ENCODE peak calls at places on chromosomes 7 and 10, in seven cellular contexts. One of them, this sample, is unnamed.

GRCh38 chr10:62911210-62911963 is 95.2 kb upstream of the EGR2 start:
- DNase-seq in GM19239: no peak
- DNase-seq in adipocyte: no peak
- DNase-seq in epithelial cell of esophagus: no peak
- DNase-seq in activated effector memory CD4-positive, alpha-beta T cell treated with anti-CD3 and anti-CD28 coated beads, Interleukin-2, amount 50 U/mL, for 16 hours: no peak
- DNase-seq in GM03348: no peak
- DNase-seq in SK-N-DZ: no peak
- DNase-seq in this sample: no peak

GRCh38 chr10:35754489-35754888 is 112.4 kb upstream of the FZD8 start:
- DNase-seq in SK-N-DZ: no peak
- DNase-seq in activated effector memory CD4-positive, alpha-beta T cell treated with anti-CD3 and anti-CD28 coated beads, Interleukin-2, amount 50 U/mL, for 16 hours: no peak
- DNase-seq in GM03348: no peak
- DNase-seq in GM19239: no peak
- DNase-seq in adipocyte: no peak
- DNase-seq in epithelial cell of esophagus: peak; percentile 15
- DNase-seq in this sample: no peak

GRCh38 chr7:99762680-99763327 is 21.2 kb downstream of the CYP3A4 start:
- DNase-seq in GM03348: peak; percentile 67
- DNase-seq in GM19239: no peak
- DNase-seq in SK-N-DZ: no peak
- DNase-seq in epithelial cell of esophagus: peak; percentile 87
- DNase-seq in adipocyte: peak; percentile 41
- DNase-seq in activated effector memory CD4-positive, alpha-beta T cell treated with anti-CD3 and anti-CD28 coated beads, Interleukin-2, amount 50 U/mL, for 16 hours: no peak
- DNase-seq in this sample: no peak

GRCh38 chr7:98090116-98090515 is 16.5 kb upstream of the LMTK2 start:
- DNase-seq in epithelial cell of esophagus: peak; percentile 47
- DNase-seq in SK-N-DZ: no peak
- DNase-seq in activated effector memory CD4-positive, alpha-beta T cell treated with anti-CD3 and anti-CD28 coated beads, Interleukin-2, amount 50 U/mL, for 16 hours: no peak
- DNase-seq in GM03348: no peak
- DNase-seq in GM19239: no peak
- DNase-seq in adipocyte: no peak
- DNase-seq in this sample: no peak

GRCh38 chr10:115321360-115321759 is 228.2 kb downstream of the ATRNL1 start:
- DNase-seq in epithelial cell of esophagus: no peak
- DNase-seq in SK-N-DZ: no peak
- DNase-seq in adipocyte: no peak
- DNase-seq in GM19239: no peak
- DNase-seq in GM03348: no peak
- DNase-seq in activated effector memory CD4-positive, alpha-beta T cell treated with anti-CD3 and anti-CD28 coated beads, Interleukin-2, amount 50 U/mL, for 16 hours: no peak
- DNase-seq in this sample: no peak

GRCh38 chr10:25811141-25811685 is 122.8 kb upstream of the MYO3A start:
- DNase-seq in activated effector memory CD4-positive, alpha-beta T cell treated with anti-CD3 and anti-CD28 coated beads, Interleukin-2, amount 50 U/mL, for 16 hours: no peak
- DNase-seq in GM03348: no peak
- DNase-seq in epithelial cell of esophagus: no peak
- DNase-seq in adipocyte: no peak
- DNase-seq in GM19239: no peak
- DNase-seq in SK-N-DZ: no peak
- DNase-seq in this sample: no peak

GRCh38 chr7:23471090-23471859 is 984 bp upstream of the IGF2BP3 start:
- DNase-seq in activated effector memory CD4-positive, alpha-beta T cell treated with anti-CD3 and anti-CD28 coated beads, Interleukin-2, amount 50 U/mL, for 16 hours: peak; percentile 73
- DNase-seq in epithelial cell of esophagus: peak; percentile 65
- DNase-seq in GM03348: peak; percentile 29
- DNase-seq in adipocyte: peak; percentile 91
- DNase-seq in GM19239: peak; percentile 50
- DNase-seq in SK-N-DZ: peak; percentile 94
- DNase-seq in this sample: peak; percentile 87

GRCh38 chr10:77405771-77406241 is 231.8 kb downstream of the KCNMA1 start:
- DNase-seq in GM19239: no peak
- DNase-seq in adipocyte: peak; percentile 76
- DNase-seq in activated effector memory CD4-positive, alpha-beta T cell treated with anti-CD3 and anti-CD28 coated beads, Interleukin-2, amount 50 U/mL, for 16 hours: no peak
- DNase-seq in SK-N-DZ: no peak
- DNase-seq in GM03348: peak; percentile 89
- DNase-seq in epithelial cell of esophagus: peak; percentile 67
- DNase-seq in this sample: peak; percentile 19

GRCh38 chr10:122696687-122697086 is 3.0 kb downstream of the C10orf120 start:
- DNase-seq in epithelial cell of esophagus: no peak
- DNase-seq in SK-N-DZ: no peak
- DNase-seq in GM19239: no peak
- DNase-seq in GM03348: no peak
- DNase-seq in adipocyte: no peak
- DNase-seq in activated effector memory CD4-positive, alpha-beta T cell treated with anti-CD3 and anti-CD28 coated beads, Interleukin-2, amount 50 U/mL, for 16 hours: no peak
- DNase-seq in this sample: no peak

GRCh38 chr7:73891178-73891885 is 30.4 kb downstream of the TMEM270 start:
- DNase-seq in GM03348: no peak
- DNase-seq in activated effector memory CD4-positive, alpha-beta T cell treated with anti-CD3 and anti-CD28 coated beads, Interleukin-2, amount 50 U/mL, for 16 hours: no peak
- DNase-seq in GM19239: no peak
- DNase-seq in SK-N-DZ: no peak
- DNase-seq in epithelial cell of esophagus: no peak
- DNase-seq in adipocyte: no peak
- DNase-seq in this sample: no peak

GRCh38 chr7:30930621-30931020 is 19.0 kb downstream of the AQP1 start:
- DNase-seq in GM03348: no peak
- DNase-seq in SK-N-DZ: peak; percentile 88
- DNase-seq in GM19239: no peak
- DNase-seq in adipocyte: no peak
- DNase-seq in epithelial cell of esophagus: no peak
- DNase-seq in activated effector memory CD4-positive, alpha-beta T cell treated with anti-CD3 and anti-CD28 coated beads, Interleukin-2, amount 50 U/mL, for 16 hours: peak; percentile 39
- DNase-seq in this sample: no peak

GRCh38 chr10:103699611-103700435 is 155.6 kb downstream of the SH3PXD2A start:
- DNase-seq in adipocyte: no peak
- DNase-seq in GM03348: no peak
- DNase-seq in epithelial cell of esophagus: no peak
- DNase-seq in SK-N-DZ: no peak
- DNase-seq in GM19239: no peak
- DNase-seq in activated effector memory CD4-positive, alpha-beta T cell treated with anti-CD3 and anti-CD28 coated beads, Interleukin-2, amount 50 U/mL, for 16 hours: no peak
- DNase-seq in this sample: no peak

GRCh38 chr7:91068136-91068795 is 196.0 kb upstream of the FZD1 start:
- DNase-seq in epithelial cell of esophagus: peak; percentile 75
- DNase-seq in SK-N-DZ: no peak
- DNase-seq in adipocyte: no peak
- DNase-seq in activated effector memory CD4-positive, alpha-beta T cell treated with anti-CD3 and anti-CD28 coated beads, Interleukin-2, amount 50 U/mL, for 16 hours: no peak
- DNase-seq in GM03348: no peak
- DNase-seq in GM19239: no peak
- DNase-seq in this sample: no peak

GRCh38 chr10:102672822-102673200 is 28.5 kb downstream of the TRIM8 start:
- DNase-seq in GM19239: no peak
- DNase-seq in adipocyte: no peak
- DNase-seq in SK-N-DZ: no peak
- DNase-seq in activated effector memory CD4-positive, alpha-beta T cell treated with anti-CD3 and anti-CD28 coated beads, Interleukin-2, amount 50 U/mL, for 16 hours: peak; percentile 50
- DNase-seq in epithelial cell of esophagus: no peak
- DNase-seq in GM03348: no peak
- DNase-seq in this sample: no peak

GRCh38 chr10:27529010-27529783 is 25.1 kb downstream of the RAB18 start:
- DNase-seq in SK-N-DZ: no peak
- DNase-seq in GM19239: no peak
- DNase-seq in adipocyte: peak; percentile 36
- DNase-seq in epithelial cell of esophagus: peak; percentile 24
- DNase-seq in activated effector memory CD4-positive, alpha-beta T cell treated with anti-CD3 and anti-CD28 coated beads, Interleukin-2, amount 50 U/mL, for 16 hours: no peak
- DNase-seq in GM03348: no peak
- DNase-seq in this sample: no peak

GRCh38 chr10:97518601-97519043 is 19.9 kb downstream of the UBTD1 start:
- DNase-seq in activated effector memory CD4-positive, alpha-beta T cell treated with anti-CD3 and anti-CD28 coated beads, Interleukin-2, amount 50 U/mL, for 16 hours: no peak
- DNase-seq in GM19239: no peak
- DNase-seq in adipocyte: peak; percentile 26
- DNase-seq in epithelial cell of esophagus: peak; percentile 58
- DNase-seq in SK-N-DZ: no peak
- DNase-seq in GM03348: no peak
- DNase-seq in this sample: no peak

GRCh38 chr7:105215182-105215581 is 173.5 kb downstream of the SRPK2 start:
- DNase-seq in epithelial cell of esophagus: no peak
- DNase-seq in GM03348: no peak
- DNase-seq in SK-N-DZ: no peak
- DNase-seq in adipocyte: no peak
- DNase-seq in GM19239: no peak
- DNase-seq in activated effector memory CD4-positive, alpha-beta T cell treated with anti-CD3 and anti-CD28 coated beads, Interleukin-2, amount 50 U/mL, for 16 hours: no peak
- DNase-seq in this sample: no peak

GRCh38 chr10:33335800-33336605 is 1.5 kb upstream of the NRP1 start:
- DNase-seq in adipocyte: peak; percentile 84
- DNase-seq in epithelial cell of esophagus: no peak
- DNase-seq in activated effector memory CD4-positive, alpha-beta T cell treated with anti-CD3 and anti-CD28 coated beads, Interleukin-2, amount 50 U/mL, for 16 hours: peak; percentile 62
- DNase-seq in SK-N-DZ: peak; percentile 35
- DNase-seq in GM03348: peak; percentile 86
- DNase-seq in GM19239: no peak
- DNase-seq in this sample: peak; percentile 77

GRCh38 chr7:6121141-6121540 is 90.0 kb downstream of the ANKRD61 start:
- DNase-seq in GM19239: no peak
- DNase-seq in SK-N-DZ: no peak
- DNase-seq in epithelial cell of esophagus: peak; percentile 48
- DNase-seq in activated effector memory CD4-positive, alpha-beta T cell treated with anti-CD3 and anti-CD28 coated beads, Interleukin-2, amount 50 U/mL, for 16 hours: no peak
- DNase-seq in GM03348: no peak
- DNase-seq in adipocyte: no peak
- DNase-seq in this sample: no peak

GRCh38 chr10:67783576-67784294 is 54.3 kb downstream of the DNAJC12 start:
- DNase-seq in activated effector memory CD4-positive, alpha-beta T cell treated with anti-CD3 and anti-CD28 coated beads, Interleukin-2, amount 50 U/mL, for 16 hours: no peak
- DNase-seq in GM03348: no peak
- DNase-seq in SK-N-DZ: no peak
- DNase-seq in GM19239: no peak
- DNase-seq in adipocyte: no peak
- DNase-seq in epithelial cell of esophagus: no peak
- DNase-seq in this sample: no peak

GRCh38 chr10:62665771-62666170 is 138.7 kb upstream of the ADO start:
- DNase-seq in epithelial cell of esophagus: no peak
- DNase-seq in adipocyte: no peak
- DNase-seq in GM19239: no peak
- DNase-seq in GM03348: no peak
- DNase-seq in SK-N-DZ: no peak
- DNase-seq in activated effector memory CD4-positive, alpha-beta T cell treated with anti-CD3 and anti-CD28 coated beads, Interleukin-2, amount 50 U/mL, for 16 hours: no peak
- DNase-seq in this sample: no peak

GRCh38 chr7:22143496-22143895 is 197.8 kb upstream of the CDCA7L start:
- DNase-seq in adipocyte: no peak
- DNase-seq in activated effector memory CD4-positive, alpha-beta T cell treated with anti-CD3 and anti-CD28 coated beads, Interleukin-2, amount 50 U/mL, for 16 hours: no peak
- DNase-seq in GM03348: no peak
- DNase-seq in GM19239: no peak
- DNase-seq in epithelial cell of esophagus: no peak
- DNase-seq in SK-N-DZ: no peak
- DNase-seq in this sample: no peak

GRCh38 chr7:124101173-124101768 is 68.4 kb upstream of the TMEM229A start:
- DNase-seq in GM03348: no peak
- DNase-seq in SK-N-DZ: no peak
- DNase-seq in GM19239: no peak
- DNase-seq in epithelial cell of esophagus: peak; percentile 43
- DNase-seq in adipocyte: no peak
- DNase-seq in activated effector memory CD4-positive, alpha-beta T cell treated with anti-CD3 and anti-CD28 coated beads, Interleukin-2, amount 50 U/mL, for 16 hours: no peak
- DNase-seq in this sample: no peak

GRCh38 chr10:33114451-33114944 is 156.5 kb upstream of the ITGB1 start:
- DNase-seq in activated effector memory CD4-positive, alpha-beta T cell treated with anti-CD3 and anti-CD28 coated beads, Interleukin-2, amount 50 U/mL, for 16 hours: no peak
- DNase-seq in GM19239: no peak
- DNase-seq in SK-N-DZ: no peak
- DNase-seq in adipocyte: peak; percentile 74
- DNase-seq in epithelial cell of esophagus: peak; percentile 56
- DNase-seq in GM03348: peak; percentile 59
- DNase-seq in this sample: no peak

GRCh38 chr10:114849674-114850073 is 28.1 kb downstream of the FHIP2A start:
- DNase-seq in epithelial cell of esophagus: peak; percentile 2
- DNase-seq in GM03348: no peak
- DNase-seq in SK-N-DZ: no peak
- DNase-seq in adipocyte: no peak
- DNase-seq in GM19239: no peak
- DNase-seq in activated effector memory CD4-positive, alpha-beta T cell treated with anti-CD3 and anti-CD28 coated beads, Interleukin-2, amount 50 U/mL, for 16 hours: no peak
- DNase-seq in this sample: no peak

This sample was measured in HuH-7.5.